ENCODE peak calls at places on chromosomes 7 and 10, in eight cellular contexts. L, O, A, R, F, T, K and M are unnamed samples.

GRCh38 chr7:103731169-103731568 is 258.3 kb downstream of the RELN start:
- DNase-seq in K (no peak), L (no peak), A (no peak), F (no peak), O (no peak), R (no peak), T (no peak), M (no peak)

GRCh38 chr7:2116086-2116810 is 116.5 kb downstream of the MAD1L1 start:
- DNase-seq in F (peak; percentile 46), T (no peak), A (peak; percentile 47), R (peak; percentile 86), K (no peak), L (peak; percentile 50), O (no peak), M (peak; percentile 38)

GRCh38 chr7:75054744-75055527 is 18.7 kb downstream of the RCC1L start:
- DNase-seq in F (peak; percentile 95), T (peak; percentile 67), A (peak; percentile 93), R (peak; percentile 81), K (no peak), L (peak; percentile 88), O (peak; percentile 47), M (peak; percentile 92)

GRCh38 chr7:112207106-112207592 is 654 bp downstream of the ZNF277 start:
- DNase-seq in L (no peak), O (no peak), R (no peak), A (no peak), F (no peak), T (no peak), K (peak; percentile 35), M (peak; percentile 17)

GRCh38 chr7:141674201-141674671 is 27.7 kb downstream of the DENND11 start:
- DNase-seq in O (no peak), R (no peak), F (peak; percentile 64), L (peak; percentile 93), K (no peak), T (peak; percentile 38), A (no peak), M (peak; percentile 91)

GRCh38 chr10:3471497-3471896 is 298.9 kb upstream of the PITRM1 start:
- DNase-seq in L (no peak), F (no peak), O (no peak), T (no peak), K (no peak), R (no peak), A (no peak), M (no peak)

GRCh38 chr10:110436554-110437350 is 61.0 kb upstream of the DUSP5 start:
- DNase-seq in T (no peak), K (no peak), F (no peak), R (no peak), A (no peak), O (no peak), L (no peak), M (no peak)

GRCh38 chr7:77699056-77699455 is 2.8 kb downstream of the RSBN1L start:
- DNase-seq in O (no peak), K (no peak), T (no peak), R (no peak), F (no peak), L (no peak), A (no peak), M (no peak)

GRCh38 chr10:80057171-80057570 is 21.3 kb upstream of the TMEM254 start:
- DNase-seq in L (no peak), R (no peak), O (no peak), F (no peak), A (no peak), T (no peak), K (no peak), M (no peak)

GRCh38 chr10:49197171-49197570 is 9.0 kb upstream of the TMEM273 start:
- DNase-seq in K (no peak), T (no peak), O (no peak), F (no peak), R (no peak), L (no peak), A (no peak), M (no peak)

GRCh38 chr10:124650820-124651401 is 93.3 kb downstream of the FAM53B start:
- DNase-seq in T (no peak), R (no peak), F (no peak), L (no peak), A (no peak), O (no peak), K (peak; percentile 60), M (no peak)

GRCh38 chr10:91745086-91745831 is 53.0 kb upstream of the TNKS2 start:
- DNase-seq in R (peak; percentile 12), F (peak; percentile 48), K (no peak), O (no peak), T (no peak), L (peak; percentile 39), A (peak; percentile 23), M (peak; percentile 51)

GRCh38 chr10:6843477-6843876 is 263.4 kb upstream of the PRKCQ start:
- DNase-seq in K (peak; percentile 65), A (no peak), R (no peak), F (no peak), L (peak; percentile 2), T (no peak), O (no peak), M (no peak)

GRCh38 chr7:88927-89921 is 103.1 kb upstream of the FAM20C start:
- DNase-seq in K (peak; percentile 96), F (peak; percentile 94), R (peak; percentile 63), T (no peak), L (peak; percentile 85), A (peak; percentile 90), O (peak; percentile 51), M (peak; percentile 96)

GRCh38 chr7:99409192-99409572 is 413 bp downstream of the BUD31 start:
- DNase-seq in T (no peak), F (no peak), O (no peak), L (no peak), R (no peak), A (no peak), K (no peak), M (no peak)

GRCh38 chr7:135979674-135980660 is 2.8 kb upstream of the MTPN start:
- DNase-seq in F (peak; percentile 57), R (no peak), A (peak; percentile 26), O (no peak), K (peak; percentile 60), L (peak; percentile 76), T (no peak), M (peak; percentile 79)

GRCh38 chr7:129529643-129530042 is 27.3 kb downstream of the SMKR1 start:
- DNase-seq in T (no peak), A (no peak), L (no peak), R (no peak), O (no peak), F (no peak), K (peak; percentile 34), M (no peak)

GRCh38 chr10:11699546-11700097 is 42.6 kb upstream of the ECHDC3 start:
- DNase-seq in A (no peak), T (no peak), K (no peak), F (no peak), R (no peak), O (no peak), L (no peak), M (no peak)

GRCh38 chr10:11701451-11702095 is 40.6 kb upstream of the ECHDC3 start:
- DNase-seq in K (no peak), F (no peak), O (no peak), A (no peak), R (no peak), T (no peak), L (no peak), M (no peak)

GRCh38 chr10:11698691-11699545 is 43.3 kb upstream of the ECHDC3 start:
- DNase-seq in F (no peak), T (no peak), L (no peak), K (peak; percentile 43), R (no peak), O (no peak), A (no peak), M (no peak)

GRCh38 chr10:11700539-11700938 is 41.6 kb upstream of the ECHDC3 start:
- DNase-seq in F (no peak), A (no peak), K (no peak), O (no peak), T (no peak), L (no peak), R (no peak), M (no peak)

DNA sequence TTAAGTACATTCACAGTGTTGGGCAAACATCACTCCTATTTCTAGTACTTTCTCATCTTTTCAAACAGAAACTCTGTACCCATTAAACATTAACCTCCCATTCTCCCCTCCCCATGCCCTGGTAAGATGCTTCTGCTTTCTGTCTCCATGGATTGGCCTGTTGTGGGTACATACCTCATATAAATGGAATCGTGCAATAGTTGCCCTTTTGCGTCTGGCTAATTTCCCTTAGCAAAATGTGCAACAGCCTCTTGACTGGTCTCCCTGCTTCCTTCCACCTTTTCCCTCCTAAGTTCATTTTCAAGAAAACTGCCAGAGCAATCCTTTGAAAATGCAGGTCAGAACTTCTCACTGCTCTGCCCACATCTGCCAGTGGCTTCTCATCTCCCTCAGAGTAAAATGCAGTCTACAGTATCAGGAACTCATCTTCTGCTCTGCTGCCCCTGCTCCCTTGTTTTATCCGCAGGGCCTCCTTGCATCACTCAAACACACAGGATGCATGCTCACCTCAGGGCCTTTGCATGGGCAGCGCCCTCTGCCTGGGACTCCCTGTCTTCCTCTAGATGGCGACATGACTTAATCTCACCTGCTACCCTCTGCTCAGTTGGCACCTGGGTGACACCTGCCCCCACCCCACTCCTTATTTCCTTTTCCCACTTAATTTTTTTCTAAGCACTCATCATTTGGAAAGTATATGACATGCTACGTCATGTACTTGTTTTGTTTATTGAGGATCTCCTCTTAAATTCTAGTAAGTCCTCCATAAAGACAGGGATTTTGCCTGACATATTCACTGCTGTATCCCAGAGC is 44.3 kb upstream of the ECHDC3 start:
- DNase-seq in A (no peak), O (no peak), L (no peak), R (no peak), K (no peak), T (no peak), F (no peak), M (no peak)
- TF ChIP-seq CTCF in A (no peak), O (no peak), L (no peak), R (no peak), K (no peak), T (no peak), F (no peak), M (no peak)

GRCh38 chr7:22725585-22725984 is 1.4 kb upstream of the IL6 start:
- DNase-seq in K (peak; percentile 64), O (no peak), F (peak; percentile 15), A (peak; percentile 60), L (peak; percentile 36), T (no peak), R (no peak), M (peak; percentile 29)
- H3K4me3 ChIP-seq in K (no peak overlapping the region), O (no peak overlapping the region), F (no peak overlapping the region), A (no peak overlapping the region), L (no peak overlapping the region), T (no peak overlapping the region), R (peak overlapping the region; percentile 39), M (no peak overlapping the region)

DNA sequence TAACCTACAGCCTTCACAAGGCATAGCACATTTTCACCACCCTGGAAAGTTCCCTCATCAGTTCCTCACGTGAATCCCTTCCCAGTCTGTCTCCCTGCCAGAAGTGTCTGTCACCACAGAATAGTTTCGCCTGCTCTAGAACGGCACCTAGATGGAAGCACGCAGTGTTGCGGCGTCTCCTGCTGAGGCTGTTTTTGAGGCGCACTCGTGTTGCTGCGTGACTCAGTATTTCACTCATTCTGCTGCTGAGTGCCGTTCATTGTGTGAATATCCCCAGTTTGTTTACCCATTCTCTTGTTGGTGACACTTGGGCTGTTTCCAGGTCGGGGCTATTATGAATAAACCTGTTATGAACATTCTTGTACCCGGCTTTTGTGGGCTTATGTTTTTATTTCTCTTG is 12.8 kb downstream of the NOS3 start:
- DNase-seq in L (no peak), O (no peak), T (no peak), A (no peak), F (no peak), K (no peak), R (no peak), M (no peak)
- TF ChIP-seq CTCF in L (no peak), O (no peak), T (no peak), A (no peak), F (no peak), K (no peak), R (no peak), M (no peak)

GRCh38 chr10:84195044-84195830 is 900 bp downstream of the CDHR1 start:
- DNase-seq in R (no peak), O (no peak), T (no peak), L (no peak), K (no peak), A (no peak), F (no peak), M (no peak)
- H3K4me3 ChIP-seq in R (peak overlapping the region; percentile 44), O (no peak overlapping the region), T (peak overlapping the region; percentile 28), L (no peak overlapping the region), K (no peak overlapping the region), A (no peak overlapping the region), F (peak overlapping the region; percentile 43), M (no peak overlapping the region)